ENCODE peak calls at places on chromosomes 3 and 15, in four cellular contexts. N is body of pancreas, Z is ovary, T is right lobe of liver. L is an unnamed sample.

GRCh38 chr15:49145651-49146609 is 9.5 kb downstream of the COPS2 start:
- DNase-seq in N (peak; percentile 14), Z (no peak), T (no peak), L (no peak)

GRCh38 chr15:48385431-48385830 is 54.2 kb downstream of the DUT start:
- DNase-seq in N (no peak), Z (no peak), T (no peak), L (no peak)

GRCh38 chr3:8997151-8997550 is 33.9 kb upstream of the RAD18 start:
- DNase-seq in N (no peak), Z (no peak), T (no peak), L (no peak)

GRCh38 chr3:190382082-190382481 is 5.9 kb upstream of the CLDN16 start:
- DNase-seq in N (no peak), Z (no peak), T (no peak), L (no peak)

GRCh38 chr3:88235102-88235501 is 85.3 kb downstream of the C3orf38 start:
- DNase-seq in N (no peak), Z (no peak), T (no peak), L (no peak)

GRCh38 chr3:71066849-71067261 is 516.7 kb downstream of the FOXP1 start:
- DNase-seq in N (no peak), Z (no peak), T (no peak), L (no peak)

GRCh38 chr3:148006508-148006907 is 597.3 kb downstream of the ZIC1 start:
- DNase-seq in N (no peak), Z (no peak), T (no peak), L (no peak)

GRCh38 chr3:181739628-181740027 is 27.9 kb downstream of the SOX2 start:
- DNase-seq in N (no peak), Z (no peak), T (no peak), L (no peak)

GRCh38 chr15:78317145-78317836 is 17.9 kb upstream of the SKIC8 start:
- DNase-seq in N (no peak), Z (no peak), T (no peak), L (no peak)

GRCh38 chr15:69909719-69910444 is 187.8 kb downstream of the TLE3 start:
- DNase-seq in N (no peak), Z (no peak), T (no peak), L (no peak)

GRCh38 chr3:113035387-113035982 is 44.7 kb downstream of the GTPBP8 start:
- DNase-seq in N (peak; percentile 43), Z (no peak), T (no peak), L (no peak)

GRCh38 chr3:175258763-175259162 is 399.6 kb downstream of the NAALADL2 start:
- DNase-seq in N (peak; percentile 28), Z (no peak), T (no peak), L (no peak)

GRCh38 chr3:177211503-177212277 is 14.4 kb upstream of the TBL1XR1 start:
- DNase-seq in N (peak; percentile 92), Z (no peak), T (peak; percentile 70), L (peak; percentile 68)

GRCh38 chr3:197083486-197083885 is 53.9 kb upstream of the MELTF start:
- DNase-seq in N (no peak), Z (no peak), T (no peak), L (no peak)

GRCh38 chr15:68352401-68353062 is 75.0 kb downstream of the FEM1B start:
- DNase-seq in N (no peak), Z (no peak), T (no peak), L (peak; percentile 55)

GRCh38 chr15:76987896-76988860 is 6.7 kb upstream of the PSTPIP1 start:
- DNase-seq in N (peak; percentile 9), Z (peak; percentile 31), T (peak; percentile 46), L (no peak)

GRCh38 chr3:42718338-42718737 is 15.7 kb upstream of the HHATL start:
- DNase-seq in N (no peak), Z (no peak), T (no peak), L (peak; percentile 12)

GRCh38 chr15:91032919-91033803 is 10.8 kb upstream of the VPS33B start:
- DNase-seq in N (peak; percentile 98), Z (peak; percentile 44), T (peak; percentile 80), L (peak; percentile 25)

GRCh38 chr3:63933459-63933858 is 21.3 kb upstream of the SCAANT1 start:
- DNase-seq in N (no peak), Z (no peak), T (no peak), L (no peak)

GRCh38 chr3:42658771-42659390 is 5.4 kb downstream of the ZBTB47 start:
- DNase-seq in N (no peak), Z (no peak), T (no peak), L (no peak)

GRCh38 chr3:128863560-128863959 is 15.9 kb upstream of the ACAD9 start:
- DNase-seq in N (no peak), Z (no peak), T (no peak), L (no peak)

GRCh38 chr3:184366619-184367321 is 5.3 kb downstream of the POLR2H start:
- DNase-seq in N (no peak), Z (no peak), T (no peak), L (no peak)

GRCh38 chr3:18208856-18209255 is 216.3 kb downstream of the SATB1 start:
- DNase-seq in N (no peak), Z (no peak), T (no peak), L (no peak)

GRCh38 chr3:157067114-157067513 is 92.8 kb downstream of the CCNL1 start:
- DNase-seq in N (no peak), Z (no peak), T (no peak), L (no peak)

GRCh38 chr15:53072077-53072476 is 281.9 kb upstream of the ONECUT1 start:
- DNase-seq in N (peak; percentile 99), Z (no peak), T (peak; percentile 68), L (peak; percentile 17)

GRCh38 chr15:65541231-65541630 is 11.0 kb downstream of the HACD3 start:
- DNase-seq in N (no peak), Z (no peak), T (no peak), L (no peak)

GRCh38 chr3:163753033-163753432 is 1325.3 kb downstream of the SI start:
- DNase-seq in N (no peak), Z (no peak), T (no peak), L (no peak)

GRCh38 chr3:146543461-146544012 is 870 bp downstream of the PLSCR1 start:
- DNase-seq in N (peak; percentile 18), Z (no peak), T (no peak), L (no peak)

GRCh38 chr3:172919297-172919683 is 168.8 kb downstream of the ECT2 start:
- DNase-seq in N (no peak), Z (no peak), T (no peak), L (no peak)

GRCh38 chr15:51622269-51623180 is at the start of gene DMXL2:
- DNase-seq in N (peak; percentile 85), Z (peak; percentile 91), T (peak; percentile 89), L (peak; percentile 70)
- TF ChIP-seq POLR2A in N (peak; percentile 23), Z (no peak), T (peak; percentile 55), L (no peak)

GRCh38 chr3:111764645-111765091 is 94.4 kb upstream of the PHLDB2 start:
- DNase-seq in N (no peak), Z (no peak), T (no peak), L (no peak)
- H3K4me1 ChIP-seq in N (peaks cover 32% of the 10 kb centered on the region), Z (peaks cover 1% of the 10 kb centered on the region), T (peaks cover 68% of the 10 kb centered on the region), L (no peaks in the 10 kb centered on the region)

GRCh38 chr15:74202461-74203401 is at the start of gene STRA6:
- DNase-seq in N (no peak), Z (peak; percentile 51), T (no peak), L (peak; percentile 44)
- TF ChIP-seq POLR2A in N (no peak), Z (no peak), T (no peak), L (no peak)

DNA sequence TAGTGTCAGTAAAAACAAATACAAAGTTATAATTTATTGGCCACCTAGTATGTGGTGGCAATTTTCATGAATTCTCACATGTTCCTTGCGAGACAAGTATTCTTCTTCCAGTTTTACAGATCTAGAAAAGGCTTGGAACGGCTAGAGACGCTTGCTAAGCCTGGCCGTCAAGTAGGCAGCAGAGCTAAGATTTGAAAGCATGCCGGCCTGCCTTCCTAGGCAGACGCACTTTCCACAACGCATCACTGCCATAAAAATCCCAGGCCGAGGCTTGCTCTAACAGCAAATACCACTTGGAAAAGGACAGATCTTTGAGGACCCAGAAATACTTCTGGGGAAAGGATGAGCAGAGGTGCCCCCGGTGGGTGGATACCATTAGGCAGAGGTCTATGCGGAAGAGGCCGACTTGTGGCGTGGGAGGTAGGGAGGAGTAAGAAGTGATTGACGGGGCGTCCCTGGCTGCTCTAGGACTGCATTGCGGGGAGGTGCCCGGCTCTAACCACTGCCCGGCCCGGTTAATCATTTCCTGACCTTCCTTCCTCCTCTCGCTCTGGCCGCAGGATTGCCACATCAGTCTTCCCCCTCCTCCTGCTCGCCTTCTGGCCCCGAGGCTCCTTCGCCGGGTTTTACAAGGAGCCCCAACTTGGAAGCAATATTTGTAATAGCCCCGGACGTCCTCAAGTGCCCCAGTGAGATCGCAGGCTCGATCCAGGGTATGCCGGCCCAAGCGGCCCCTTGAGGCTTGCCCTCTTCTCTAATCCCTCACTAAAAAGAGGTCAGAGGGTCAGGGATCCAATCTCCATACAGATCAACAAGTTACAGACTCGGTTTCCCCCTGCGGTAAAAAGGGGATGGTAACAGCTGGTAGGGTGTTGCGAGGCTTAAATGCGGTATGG is 1.3 kb upstream of the USP3 start:
- DNase-seq in N (peak; percentile 97), Z (peak; percentile 84), T (peak; percentile 94), L (peak; percentile 86)
- H3K4me1 ChIP-seq in N (peaks cover 58% of the 10 kb centered on the region), Z (peaks cover 14% of the 10 kb centered on the region), T (peaks cover 61% of the 10 kb centered on the region), L (peaks cover 3% of the 10 kb centered on the region)

GRCh38 chr3:66220602-66221377 is at the start of gene SLC25A26:
- DNase-seq in N (peak; percentile 96), Z (peak; percentile 96), T (peak; percentile 95), L (peak; percentile 97)
- TF ChIP-seq POLR2A in N (peak; percentile 60), Z (no peak), T (peak; percentile 60), L (no peak)

DNA sequence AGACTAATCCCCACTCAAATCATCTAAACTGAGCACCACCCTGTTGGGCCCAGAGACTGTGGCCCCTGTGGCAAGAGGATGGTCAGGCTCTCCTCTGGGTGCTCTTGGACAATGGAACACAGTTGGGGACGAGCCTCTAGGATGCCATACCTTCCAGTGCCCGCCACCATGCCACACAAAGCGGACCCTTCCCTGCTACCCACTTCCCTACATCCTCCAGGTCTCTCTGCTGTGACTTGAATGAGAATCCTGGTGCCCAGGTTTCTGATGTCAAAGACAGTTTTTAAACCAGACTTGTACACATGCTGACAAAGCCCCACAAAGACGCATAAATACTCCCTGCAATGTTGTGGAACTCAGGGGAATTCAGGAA is 4.7 kb downstream of the CCDC51 start:
- DNase-seq in N (no peak), Z (peak; percentile 29), T (no peak), L (no peak)
- H3K4me1 ChIP-seq in N (peaks cover 34% of the 10 kb centered on the region), Z (peaks cover 18% of the 10 kb centered on the region), T (peaks cover 24% of the 10 kb centered on the region), L (peaks cover 13% of the 10 kb centered on the region)

DNA sequence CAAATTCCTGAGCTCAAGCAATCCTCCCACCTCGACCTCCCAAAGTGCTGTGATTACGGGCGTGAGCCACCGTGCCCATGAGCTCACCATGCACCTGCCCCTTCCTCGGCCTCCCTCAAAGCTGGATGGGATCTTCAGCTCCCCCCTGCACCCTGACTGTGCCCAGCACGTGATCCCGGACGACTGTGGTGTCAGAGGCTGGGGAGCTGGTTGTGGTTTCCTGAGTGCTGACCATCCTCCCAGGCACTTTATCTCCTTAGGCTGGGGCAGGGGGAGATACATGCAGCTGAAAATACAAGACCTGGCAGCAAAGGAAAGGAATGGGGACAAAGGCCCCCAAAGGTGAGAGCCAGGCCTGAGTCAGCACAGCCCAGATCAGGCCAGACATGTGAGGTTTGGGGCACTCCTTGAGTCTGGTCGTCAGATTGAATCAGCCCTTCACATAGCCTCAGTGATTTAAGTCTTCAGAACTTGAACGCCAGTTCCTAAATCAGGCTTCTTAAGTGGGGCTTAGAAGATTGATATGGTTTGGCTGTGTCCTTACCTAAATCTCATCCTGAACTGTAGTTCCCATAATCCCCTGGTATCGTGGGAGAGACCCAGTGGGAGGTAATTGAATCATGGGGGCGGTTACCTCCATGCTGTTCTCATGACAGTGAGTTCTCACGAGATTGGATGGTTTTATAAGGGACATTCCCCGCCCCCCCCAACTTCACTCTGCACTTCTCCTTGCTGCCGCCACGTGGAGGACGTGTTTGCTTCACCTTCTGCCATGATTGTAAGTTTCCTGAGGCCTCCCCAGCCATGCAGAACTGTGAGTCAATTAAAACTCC is 35.8 kb downstream of the PRKCD start:
- DNase-seq in N (no peak), Z (no peak), T (no peak), L (no peak)
- TF ChIP-seq POLR2A in N (no peak), Z (no peak), T (no peak), L (no peak)